ENCODE peak calls at places on chromosomes 16 and 17, in four cellular contexts. X is AG09309, Q is gastrocnemius medialis, M is A549. Z is an unnamed sample.

GRCh38 chr17:27414271-27414670 is 42.0 kb upstream of the KSR1 start:
- DNase-seq in X (no peak), Q (no peak), M (no peak), Z (no peak)

GRCh38 chr16:53924311-53924860 is 220.4 kb downstream of the FTO start:
- DNase-seq in X (no peak), Q (no peak), M (no peak), Z (no peak)

GRCh38 chr16:51165043-51165442 is 14.0 kb upstream of the SALL1 start:
- DNase-seq in M (no peak), Q (no peak), X (no peak), Z (no peak)

GRCh38 chr17:7886227-7887037 is 2.2 kb upstream of the CHD3 start:
- DNase-seq in X (no peak), Q (no peak), M (peak; percentile 51), Z (no peak)

GRCh38 chr16:84599528-84600202 is 18.2 kb downstream of the COTL1 start:
- DNase-seq in M (peak; percentile 46), X (peak; percentile 60), Q (peak; percentile 42), Z (no peak)

GRCh38 chr17:2054740-2055493 is at the start of gene HIC1:
- DNase-seq in M (peak; percentile 74), Q (peak; percentile 63), X (no peak), Z (no peak)

GRCh38 chr16:89150981-89151380 is 20.6 kb upstream of the CDH15 start:
- DNase-seq in Q (no peak), X (no peak), M (no peak), Z (no peak)

GRCh38 chr16:57675752-57676623 is 7.9 kb downstream of the ADGRG3 start:
- DNase-seq in Q (no peak), X (no peak), M (peak; percentile 66), Z (no peak)

GRCh38 chr17:82636626-82637598 is 11.3 kb downstream of the WDR45B start:
- DNase-seq in Q (no peak), M (no peak), X (no peak), Z (no peak)

GRCh38 chr16:4015275-4015990 is 100.8 kb downstream of the ADCY9 start:
- DNase-seq in M (peak; percentile 76), X (no peak), Q (no peak), Z (no peak)

GRCh38 chr17:74804683-74805082 is 28.5 kb upstream of the NAT9 start:
- DNase-seq in Q (no peak), M (no peak), X (no peak), Z (no peak)

GRCh38 chr16:90081606-90081970 is 4.5 kb upstream of the PRDM7 start:
- DNase-seq in Q (no peak), M (no peak), X (no peak), Z (no peak)

GRCh38 chr17:61863801-61864126 is 436 bp upstream of the BRIP1 start:
- DNase-seq in Q (peak; percentile 21), X (no peak), M (no peak), Z (no peak)

GRCh38 chr17:57108656-57109392 is 23.8 kb downstream of the AKAP1 start:
- DNase-seq in X (no peak), Q (peak; percentile 76), M (no peak), Z (no peak)

GRCh38 chr16:25855818-25856217 is 164.1 kb downstream of the HS3ST4 start:
- DNase-seq in M (no peak), Q (no peak), X (no peak), Z (no peak)

GRCh38 chr17:72618018-72618509 is 474.4 kb downstream of the SLC39A11 start:
- DNase-seq in M (peak; percentile 43), Q (no peak), X (no peak), Z (no peak)

GRCh38 chr16:17328971-17329370 is 141.8 kb downstream of the XYLT1 start:
- DNase-seq in X (no peak), M (no peak), Q (peak; percentile 31), Z (no peak)

DNA sequence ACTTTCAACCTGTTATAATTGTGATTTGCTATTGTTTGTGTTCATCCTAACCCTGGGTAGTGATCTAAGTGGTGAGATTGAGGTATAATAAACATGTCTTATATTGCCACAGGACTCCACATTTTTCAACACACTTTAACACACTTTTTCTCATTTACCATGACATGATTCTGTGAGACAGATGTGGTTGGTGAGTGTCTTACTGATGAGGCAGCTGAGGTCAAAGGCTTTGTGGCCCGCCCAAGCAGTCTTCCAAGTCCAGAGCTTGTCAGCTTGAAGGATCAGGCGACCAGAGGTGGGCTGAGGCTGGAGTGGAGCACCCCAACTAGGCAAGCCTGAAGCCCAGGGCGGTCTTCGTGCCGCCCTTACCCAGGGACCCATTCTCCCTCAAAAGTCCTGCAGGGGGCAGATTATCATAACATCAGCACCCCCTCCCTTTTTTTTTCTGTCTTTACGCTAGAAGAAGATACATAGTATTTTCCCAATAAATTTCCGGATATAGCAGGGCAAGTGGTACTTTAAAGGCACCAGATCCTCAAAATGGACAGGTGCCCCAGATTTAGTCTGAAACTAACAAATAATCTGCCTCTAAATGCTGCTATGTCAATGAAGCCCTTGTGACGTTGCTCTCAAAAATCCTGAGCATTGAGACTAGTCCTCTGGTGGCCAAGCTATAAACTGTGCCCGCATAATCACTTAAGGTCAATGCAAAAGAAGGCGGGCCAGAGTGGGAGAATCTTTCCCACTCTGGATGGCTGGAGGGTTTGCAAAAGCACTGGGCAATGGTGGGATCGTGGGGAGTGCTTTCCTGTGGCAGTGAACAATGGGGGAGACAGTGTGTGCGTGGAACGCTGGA is 21.1 kb downstream of the KCTD19 start:
- DNase-seq in M (no peak), Q (no peak), X (no peak), Z (no peak)
- TF ChIP-seq CTCF in M (no peak), Q (no peak), X (no peak), Z (no peak)

GRCh38 chr17:40022497-40022896 is 7.3 kb downstream of the CSF3 start:
- DNase-seq in M (no peak), X (no peak), Q (no peak), Z (no peak)
- TF ChIP-seq CTCF in M (no peak), X (no peak), Q (no peak), Z (no peak)

GRCh38 chr17:37413875-37414519 is 7.3 kb downstream of the TADA2A start:
- DNase-seq in X (no peak), Q (no peak), M (peak; percentile 35), Z (no peak)
- TF ChIP-seq CTCF in X (peak; percentile 35), Q (no peak), M (peak; percentile 28), Z (peak; percentile 13)

GRCh38 chr16:19242987-19243386 is 42.5 kb upstream of the CLEC19A start:
- DNase-seq in M (peak; percentile 19), Q (no peak), X (no peak), Z (no peak)
- TF ChIP-seq CTCF in M (no peak), Q (no peak), X (no peak), Z (no peak)